ENCODE peak calls at places on chromosomes 7 and 10, in four cellular contexts. D is breast epithelium, U is spleen, I is Panc1. S is an unnamed sample.
A peak's percentile ranks its signal among the peaks of the same experiment; 100 is the strongest.

GRCh38 chr10:122021421-122021820 is 32.5 kb downstream of the TACC2 start:
- DNase-seq in D (peak; percentile 62), U (no peak), I (no peak), S (no peak)

GRCh38 chr7:70638381-70639128 is 493.4 kb upstream of the GALNT17 start:
- DNase-seq in D (no peak), U (no peak), I (no peak), S (no peak)

GRCh38 chr10:52318822-52319464 is 4.9 kb downstream of the DKK1 start:
- DNase-seq in D (no peak), U (no peak), I (peak; percentile 92), S (no peak)

GRCh38 chr7:33351709-33352108 is 222.3 kb downstream of the BBS9 start:
- DNase-seq in D (no peak), U (no peak), I (no peak), S (no peak)

GRCh38 chr7:137287651-137288258 is 55.8 kb downstream of the PTN start:
- DNase-seq in D (no peak), U (no peak), I (no peak), S (no peak)

GRCh38 chr7:158824028-158824427 is 5.3 kb downstream of the ESYT2 start:
- DNase-seq in D (no peak), U (no peak), I (no peak), S (no peak)

GRCh38 chr10:24848169-24848688 is 104.2 kb downstream of the PRTFDC1 start:
- DNase-seq in D (no peak), U (no peak), I (no peak), S (no peak)

GRCh38 chr10:34539533-34540315 is 275.4 kb downstream of the PARD3 start:
- DNase-seq in D (no peak), U (no peak), I (no peak), S (no peak)

GRCh38 chr7:30141405-30142045 is 6.7 kb downstream of the MTURN start:
- DNase-seq in D (no peak), U (no peak), I (no peak), S (no peak)

GRCh38 chr10:114995468-114995867 is 57.5 kb downstream of the TRUB1 start:
- DNase-seq in D (no peak), U (no peak), I (no peak), S (no peak)

GRCh38 chr10:17109475-17110207 is 20.0 kb downstream of the CUBN start:
- DNase-seq in D (no peak), U (no peak), I (no peak), S (no peak)

GRCh38 chr7:3105856-3106255 is 62.2 kb upstream of the CARD11 start:
- DNase-seq in D (peak; percentile 2), U (no peak), I (no peak), S (no peak)

GRCh38 chr7:81715984-81716588 is 53.8 kb downstream of the HGF start:
- DNase-seq in D (no peak), U (no peak), I (peak; percentile 81), S (no peak)

GRCh38 chr10:54396004-54396403 is 405.0 kb downstream of the PCDH15 start:
- DNase-seq in D (no peak), U (no peak), I (no peak), S (no peak)

GRCh38 chr7:1724118-1724910 is 54.2 kb downstream of the ELFN1 start:
- DNase-seq in D (no peak), U (no peak), I (no peak), S (no peak)

GRCh38 chr7:150852371-150852905 is at the start of gene AOC1:
- DNase-seq in D (no peak), U (no peak), I (no peak), S (peak; percentile 87)

GRCh38 chr10:15459218-15459617 is 88.1 kb upstream of the FAM171A1 start:
- DNase-seq in D (no peak), U (no peak), I (no peak), S (no peak)

GRCh38 chr7:148854975-148855374 is 29.1 kb downstream of the EZH2 start:
- DNase-seq in D (no peak), U (no peak), I (no peak), S (no peak)

GRCh38 chr10:62584216-62584615 is 210.0 kb downstream of the ZNF365 start:
- DNase-seq in D (no peak), U (no peak), I (no peak), S (no peak)

GRCh38 chr10:116237260-116237659 is 35.7 kb downstream of the GFRA1 start:
- DNase-seq in D (no peak), U (no peak), I (no peak), S (no peak)

GRCh38 chr10:110241407-110241806 is 34.0 kb downstream of the MXI1 start:
- DNase-seq in D (no peak), U (no peak), I (no peak), S (no peak)

GRCh38 chr10:110237894-110238480 is 30.6 kb downstream of the MXI1 start:
- DNase-seq in D (no peak), U (no peak), I (no peak), S (no peak)

GRCh38 chr10:110244550-110244949 is 37.1 kb downstream of the MXI1 start:
- DNase-seq in D (no peak), U (no peak), I (no peak), S (no peak)

GRCh38 chr10:110239892-110240291 is 32.5 kb downstream of the MXI1 start:
- DNase-seq in D (no peak), U (no peak), I (no peak), S (no peak)

DNA sequence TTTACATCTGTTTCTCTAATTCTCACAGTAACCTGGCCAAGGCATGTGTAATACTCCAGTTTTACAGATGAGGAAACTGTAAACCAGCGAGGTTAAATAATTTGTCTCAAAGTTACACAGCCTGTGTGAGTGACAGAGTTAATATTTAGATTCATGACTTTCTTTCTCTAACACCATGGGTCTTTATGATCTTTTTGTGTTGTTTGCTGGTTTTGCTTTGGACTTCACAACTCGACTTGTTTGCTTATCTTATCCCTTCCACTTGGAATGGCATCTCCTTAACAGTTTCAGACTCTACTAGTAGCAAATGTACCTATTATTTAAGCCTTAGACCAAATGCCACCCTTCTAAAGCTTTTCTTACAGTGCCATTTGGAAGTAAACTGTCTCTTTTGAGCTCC is 34.4 kb downstream of the MXI1 start:
- DNase-seq in D (no peak), U (no peak), I (no peak), S (no peak)
- H3K4me3 ChIP-seq in D (no peak overlapping the region), U (no peak overlapping the region), I (no peak overlapping the region), S (no peak overlapping the region)

DNA sequence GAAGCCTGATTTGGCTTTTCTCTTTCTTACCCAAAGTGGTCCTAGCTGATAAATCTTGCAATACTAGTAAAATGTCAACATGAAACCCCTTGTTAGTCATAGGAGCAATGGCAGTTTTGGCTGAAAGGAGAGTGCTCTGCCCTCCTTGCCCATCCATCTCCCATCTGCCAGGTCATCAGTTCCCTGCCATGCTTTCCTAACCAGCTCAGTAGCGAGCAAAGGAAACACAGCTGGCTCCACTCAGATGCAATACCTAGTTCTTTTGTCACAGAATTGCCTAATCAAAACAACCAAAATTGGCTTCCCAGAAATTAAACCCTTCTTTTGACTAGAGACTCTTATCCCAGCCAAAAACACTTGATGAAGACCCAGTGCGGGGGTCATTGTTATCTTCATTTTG is 733.0 kb downstream of the CCSER2 start:
- DNase-seq in D (no peak), U (no peak), I (no peak), S (no peak)
- TF ChIP-seq POLR2AphosphoS5 in D (no peak), U (no peak), I (no peak), S (no peak)

GRCh38 chr10:75191821-75192568 is 18.6 kb upstream of the VDAC2 start:
- DNase-seq in D (no peak), U (no peak), I (no peak), S (peak; percentile 92)
- TF ChIP-seq CTCF in D (no peak), U (no peak), I (no peak), S (no peak)

DNA sequence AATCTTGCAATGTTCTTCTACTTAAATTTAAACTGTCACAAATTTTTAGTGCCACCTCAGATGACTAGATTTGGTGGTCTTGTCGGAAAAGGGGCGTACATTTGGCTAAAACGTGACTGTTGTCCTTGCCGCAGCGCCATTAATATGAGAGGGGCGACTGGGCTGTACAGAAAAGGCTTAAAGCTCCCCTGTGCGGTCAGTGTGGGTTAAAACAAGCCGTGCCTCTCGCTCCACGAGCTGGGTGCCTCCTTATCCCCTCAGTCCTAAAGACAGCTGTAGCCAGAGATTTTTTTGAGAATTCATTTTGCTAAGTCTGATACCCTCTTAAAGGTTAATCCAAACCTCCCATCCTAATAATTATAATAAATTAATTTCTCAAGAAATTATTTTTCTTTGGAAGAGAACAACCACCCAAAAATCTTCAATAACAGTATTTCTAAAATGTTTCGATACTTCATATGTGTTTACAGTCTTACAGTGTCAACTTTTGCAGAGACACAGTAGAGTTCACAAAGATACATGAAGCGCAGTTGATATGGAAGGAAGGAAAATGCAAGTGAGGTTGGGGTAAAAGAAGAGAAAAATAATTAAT is 68.6 kb downstream of the C7orf25 start:
- DNase-seq in D (no peak), U (no peak), I (no peak), S (no peak)
- H3K4me3 ChIP-seq in D (no peak overlapping the region), U (no peak overlapping the region), I (no peak overlapping the region), S (peak overlapping the region; percentile 11)

GRCh38 chr10:103969857-103970627 is 3.1 kb downstream of the SLK start:
- DNase-seq in D (no peak), U (no peak), I (no peak), S (no peak)

GRCh38 chr10:103967433-103968142 is 648 bp downstream of the SLK start:
- DNase-seq in D (no peak), U (no peak), I (no peak), S (no peak)

GRCh38 chr10:103969436-103969835 is 2.5 kb downstream of the SLK start:
- DNase-seq in D (no peak), U (no peak), I (no peak), S (no peak)

GRCh38 chr10:103968441-103969391 is 1.8 kb downstream of the SLK start:
- DNase-seq in D (no peak), U (no peak), I (no peak), S (no peak)

DNA sequence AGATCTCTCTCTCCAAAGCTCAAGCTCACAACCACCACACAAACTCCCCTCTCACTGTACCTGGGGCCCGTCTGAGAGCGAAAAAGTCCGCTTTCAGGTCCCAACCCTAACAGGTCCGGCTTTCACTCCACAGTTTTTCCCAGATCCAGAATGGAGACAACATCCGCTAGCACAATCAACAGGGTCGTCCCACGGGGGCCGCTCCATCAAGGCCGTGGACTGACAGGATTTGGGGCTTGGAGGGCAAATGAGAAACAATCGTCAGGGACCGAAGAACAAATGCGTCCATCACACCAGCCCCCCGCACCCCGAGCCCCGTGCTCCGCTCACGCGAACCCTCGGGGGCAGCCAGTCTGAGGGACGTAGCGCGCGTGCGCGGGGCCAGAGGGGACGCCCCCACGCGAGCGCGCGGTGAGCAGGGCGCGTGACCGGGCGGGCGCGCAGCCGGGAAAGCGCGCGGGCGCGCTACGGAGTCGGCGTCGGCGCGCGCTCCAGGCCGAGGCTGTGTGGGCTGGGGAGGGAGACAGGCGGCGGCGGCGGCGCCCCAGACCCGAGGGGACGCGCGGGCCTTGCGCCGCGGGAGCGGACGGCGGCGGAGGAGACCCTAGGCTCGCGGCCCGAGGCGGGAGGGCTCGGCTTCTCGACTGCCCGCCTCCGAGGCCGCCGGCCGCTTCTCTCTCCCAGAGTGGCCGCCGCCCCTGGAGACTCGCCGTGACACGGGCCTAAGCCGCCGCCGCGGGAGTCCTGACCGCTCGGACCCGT is at the start of gene SLK:
- DNase-seq in D (peak; percentile 69), U (peak; percentile 96), I (peak; percentile 24), S (no peak)
- TF ChIP-seq POLR2AphosphoS5 in D (no peak), U (peak; percentile 87), I (peak; percentile 83), S (peak; percentile 76)

GRCh38 chr7:10128748-10129147 is 844.9 kb upstream of the PHF14 start:
- DNase-seq in D (no peak), U (no peak), I (no peak), S (no peak)
- TF ChIP-seq CTCF in D (no peak), U (no peak), I (peak; percentile 32), S (no peak)